ENCODE peak calls at places on chromosomes 1 and 21, in eight cellular contexts. H is kidney epithelial cell, C is astrocyte of the spinal cord, M is HCT116, N is AG10803, X is hepatocyte, S is stomach, B is tibial artery. U is an unnamed sample.

GRCh38 chr21:16770279-16770678 is 742.6 kb upstream of the CXADR start:
- DNase-seq in H (no peak), C (peak), M (no peak), N (peak), X (no peak), S (no peak), B (no peak), U (peak)

GRCh38 chr1:3249846-3250501 is 181.0 kb downstream of the PRDM16 start:
- DNase-seq in H (no peak), C (peak), M (no peak), N (no peak), X (peak), S (peak), B (no peak), U (no peak)

GRCh38 chr1:99170516-99170915 is 93.8 kb upstream of the PLPPR4 start:
- DNase-seq in H (peak), C (peak), M (no peak), N (no peak), X (no peak), S (no peak), B (no peak), U (peak)

GRCh38 chr1:58401991-58402390 is 144.5 kb downstream of the OMA1 start:
- DNase-seq in H (no peak), C (no peak), M (no peak), N (peak), X (no peak), S (no peak), B (no peak), U (peak)

GRCh38 chr1:23216771-23217420 is 406 bp downstream of the HTR1D start:
- DNase-seq in H (no peak), C (no peak), M (no peak), N (no peak), X (peak), S (peak), B (no peak), U (no peak)

GRCh38 chr1:74528123-74528522 is 15.7 kb upstream of the LRRC53 start:
- DNase-seq in H (no peak), C (no peak), M (no peak), N (no peak), X (no peak), S (no peak), B (no peak), U (no peak)

GRCh38 chr1:37509181-37509580 is 5.4 kb downstream of the MEAF6 start:
- DNase-seq in H (no peak), C (peak), M (no peak), N (peak), X (no peak), S (no peak), B (no peak), U (peak)

GRCh38 chr21:31986035-31986856 is 113.4 kb downstream of the HUNK start:
- DNase-seq in H (no peak), C (no peak), M (no peak), N (no peak), X (no peak), S (no peak), B (no peak), U (no peak)

GRCh38 chr1:246210751-246211150 is 296.3 kb downstream of the SMYD3 start:
- DNase-seq in H (no peak), C (no peak), M (no peak), N (no peak), X (no peak), S (no peak), B (no peak), U (no peak)

GRCh38 chr1:6180578-6181311 is 624 bp upstream of the CHD5 start:
- DNase-seq in H (no peak), C (no peak), M (no peak), N (no peak), X (peak), S (no peak), B (no peak), U (no peak)

GRCh38 chr1:107534632-107535031 is 393.8 kb downstream of the NTNG1 start:
- DNase-seq in H (no peak), C (no peak), M (no peak), N (no peak), X (no peak), S (no peak), B (no peak), U (no peak)

GRCh38 chr1:84968101-84968500 is 28.8 kb downstream of the MCOLN2 start:
- DNase-seq in H (no peak), C (no peak), M (no peak), N (no peak), X (no peak), S (no peak), B (no peak), U (no peak)

GRCh38 chr21:21373969-21374368 is 375.8 kb downstream of the NCAM2 start:
- DNase-seq in H (no peak), C (peak), M (no peak), N (peak), X (no peak), S (no peak), B (no peak), U (peak)

GRCh38 chr1:43842099-43842498 is 91.5 kb upstream of the ARTN start:
- DNase-seq in H (no peak), C (no peak), M (no peak), N (no peak), X (no peak), S (no peak), B (no peak), U (no peak)

GRCh38 chr1:79792212-79792575 is 785.7 kb upstream of the ADGRL4 start:
- DNase-seq in H (no peak), C (peak), M (no peak), N (peak), X (peak), S (no peak), B (no peak), U (peak)

GRCh38 chr1:186943891-186944686 is 115.3 kb downstream of the PLA2G4A start:
- DNase-seq in H (no peak), C (no peak), M (no peak), N (no peak), X (no peak), S (no peak), B (no peak), U (no peak)

GRCh38 chr21:46065993-46066842 is 31.7 kb upstream of the COL6A2 start:
- DNase-seq in H (no peak), C (no peak), M (no peak), N (no peak), X (no peak), S (no peak), B (peak), U (peak)

GRCh38 chr1:230632273-230632873 is 9.9 kb upstream of the COG2 start:
- DNase-seq in H (no peak), C (no peak), M (peak), N (peak), X (peak), S (peak), B (no peak), U (peak)

GRCh38 chr21:37357691-37358090 is 8.9 kb upstream of the DYRK1A start:
- DNase-seq in H (no peak), C (no peak), M (no peak), N (no peak), X (no peak), S (no peak), B (no peak), U (no peak)

GRCh38 chr1:230851291-230851691 is 17.0 kb downstream of the C1orf198 start:
- DNase-seq in H (no peak), C (peak), M (no peak), N (peak), X (peak), S (no peak), B (no peak), U (peak)

GRCh38 chr1:196059210-196059609 is 549.0 kb downstream of the KCNT2 start:
- DNase-seq in H (no peak), C (no peak), M (no peak), N (no peak), X (no peak), S (no peak), B (no peak), U (no peak)

GRCh38 chr1:183306317-183307042 is 111.7 kb downstream of the NMNAT2 start:
- DNase-seq in H (no peak), C (no peak), M (no peak), N (no peak), X (no peak), S (no peak), B (no peak), U (peak)

GRCh38 chr1:32798679-32799416 is 18.3 kb downstream of the YARS1 start:
- DNase-seq in H (no peak), C (no peak), M (no peak), N (no peak), X (no peak), S (no peak), B (no peak), U (peak)

GRCh38 chr1:151790940-151791651 is 796 bp upstream of the TDRKH start:
- DNase-seq in H (peak), C (no peak), M (no peak), N (no peak), X (peak), S (no peak), B (no peak), U (no peak)

GRCh38 chr1:27658951-27659496 is 13.0 kb downstream of the IFI6 start:
- DNase-seq in H (peak), C (peak), M (no peak), N (peak), X (peak), S (no peak), B (no peak), U (no peak)

GRCh38 chr1:201274616-201275265 is 8.6 kb upstream of the PKP1 start:
- DNase-seq in H (no peak), C (no peak), M (no peak), N (no peak), X (no peak), S (no peak), B (no peak), U (no peak)

GRCh38 chr1:98651116-98651625 is 10.3 kb upstream of the SNX7 start:
- DNase-seq in H (no peak), C (no peak), M (no peak), N (no peak), X (no peak), S (no peak), B (no peak), U (no peak)

GRCh38 chr21:14797543-14797942 is 251.4 kb upstream of the SAMSN1 start:
- DNase-seq in H (no peak), C (no peak), M (no peak), N (no peak), X (no peak), S (no peak), B (no peak), U (no peak)

GRCh38 chr1:225899044-225899925 is 10.3 kb upstream of the LEFTY1 start:
- DNase-seq in H (no peak), C (no peak), M (no peak), N (no peak), X (no peak), S (no peak), B (no peak), U (no peak)

GRCh38 chr1:40783001-40783905 is at the start of gene KCNQ4:
- DNase-seq in H (no peak), C (no peak), M (no peak), N (no peak), X (peak), S (peak), B (peak), U (no peak)

GRCh38 chr1:6857831-6858230 is 72.6 kb downstream of the CAMTA1 start:
- DNase-seq in H (no peak), C (no peak), M (no peak), N (no peak), X (no peak), S (no peak), B (no peak), U (no peak)

GRCh38 chr1:33365560-33365997 is 44.7 kb upstream of the A3GALT2 start:
- DNase-seq in H (peak), C (peak), M (no peak), N (peak), X (no peak), S (no peak), B (peak), U (peak)

GRCh38 chr1:14598498-14599172 is at the start of gene KAZN:
- DNase-seq in H (no peak), C (peak), M (no peak), N (no peak), X (peak), S (no peak), B (no peak), U (no peak)

GRCh38 chr1:87330201-87330953 is 1.7 kb downstream of the LMO4 start:
- DNase-seq in H (no peak), C (peak), M (no peak), N (peak), X (peak), S (peak), B (peak), U (peak)

GRCh38 chr21:23218667-23219066 is 2220.5 kb downstream of the NCAM2 start:
- DNase-seq in H (no peak), C (no peak), M (no peak), N (no peak), X (no peak), S (no peak), B (no peak), U (peak)

GRCh38 chr1:208204779-208205178 is 39.4 kb downstream of the PLXNA2 start:
- DNase-seq in H (no peak), C (no peak), M (no peak), N (peak), X (no peak), S (no peak), B (no peak), U (no peak)

GRCh38 chr1:103560427-103560826 is 11.0 kb upstream of the AMY2B start:
- DNase-seq in H (no peak), C (no peak), M (no peak), N (no peak), X (no peak), S (no peak), B (no peak), U (no peak)

GRCh38 chr1:87763498-87763897 is 434.8 kb downstream of the LMO4 start:
- DNase-seq in H (no peak), C (no peak), M (no peak), N (no peak), X (no peak), S (no peak), B (no peak), U (no peak)

GRCh38 chr1:162196387-162196786 is 126.9 kb downstream of the NOS1AP start:
- DNase-seq in H (no peak), C (no peak), M (no peak), N (no peak), X (peak), S (no peak), B (no peak), U (no peak)

GRCh38 chr1:32890516-32891240 is 4.4 kb downstream of the HPCA start:
- DNase-seq in H (no peak), C (no peak), M (no peak), N (no peak), X (no peak), S (no peak), B (no peak), U (no peak)

DNA sequence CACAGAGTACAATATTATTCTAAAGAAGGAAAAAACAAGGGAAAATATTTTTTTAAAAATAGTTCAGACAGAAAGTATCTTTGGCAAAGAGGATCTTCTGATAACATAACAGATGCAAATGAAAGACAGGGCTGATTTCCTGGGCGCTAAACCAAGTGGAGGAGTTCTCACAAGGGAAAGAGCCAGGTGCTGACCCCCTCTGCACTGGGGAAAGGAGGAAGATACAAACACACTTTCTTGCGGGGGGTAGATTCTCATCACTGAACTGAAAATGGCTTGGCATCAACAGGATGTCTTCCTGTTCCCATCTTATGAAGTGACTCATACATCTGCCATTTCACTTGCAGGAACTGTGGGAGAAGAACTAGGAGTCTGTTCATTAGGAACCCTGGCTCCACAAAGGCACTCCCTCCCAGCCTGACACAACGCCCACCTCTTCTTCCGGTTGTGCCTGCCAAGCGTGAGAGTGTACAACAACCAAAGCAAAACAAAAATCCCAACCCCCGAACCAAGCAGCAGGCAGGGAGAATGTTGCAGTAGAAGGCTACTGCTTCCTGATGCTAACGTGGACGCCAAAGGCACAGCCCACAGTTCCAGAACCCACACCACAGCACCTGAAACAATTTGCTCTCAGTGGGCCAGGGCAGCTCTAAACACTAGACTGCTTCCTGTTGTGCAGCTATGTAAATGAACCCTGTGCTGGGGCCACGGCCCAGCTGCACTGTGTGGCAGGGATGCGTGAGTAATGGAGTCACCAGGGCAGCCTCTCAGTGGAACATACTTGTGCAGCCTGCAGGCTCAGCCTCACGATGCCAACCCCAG is 51.0 kb downstream of the GADD45A start:
- DNase-seq in H (peak), C (peak), M (peak), N (peak), X (peak), S (peak), B (peak), U (peak)
- H3K4me3 ChIP-seq in H (peak), C (no peak), M (peak), N (peak), X (no peak), S (no peak), B (no peak), U (no peak)

DNA sequence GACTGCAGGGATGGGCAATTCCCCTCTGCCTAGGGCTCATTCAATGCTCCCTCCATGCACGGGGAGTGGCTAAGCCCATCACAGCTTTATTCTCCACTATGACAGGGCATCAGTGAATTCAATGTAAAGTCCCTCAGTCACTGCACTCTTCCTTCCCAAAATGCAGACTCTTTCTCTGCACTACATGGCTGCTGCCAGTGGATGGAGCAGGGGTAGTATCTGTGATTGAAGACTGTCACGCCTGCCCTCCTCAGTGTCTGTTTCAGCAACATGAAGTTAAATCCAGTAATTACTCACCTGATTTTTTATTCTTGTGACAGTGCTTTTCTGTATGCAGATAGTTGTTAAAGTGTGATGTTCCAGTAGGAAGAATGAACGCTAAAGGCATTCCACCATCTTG is 1323.2 kb downstream of the AMY1C start:
- DNase-seq in H (no peak), C (no peak), M (no peak), N (no peak), X (no peak), S (no peak), B (no peak), U (no peak)
- TF ChIP-seq CTCF in H (no peak), C (no peak), M (no peak), N (no peak), X (no peak), S (no peak), B (no peak), U (no peak)

DNA sequence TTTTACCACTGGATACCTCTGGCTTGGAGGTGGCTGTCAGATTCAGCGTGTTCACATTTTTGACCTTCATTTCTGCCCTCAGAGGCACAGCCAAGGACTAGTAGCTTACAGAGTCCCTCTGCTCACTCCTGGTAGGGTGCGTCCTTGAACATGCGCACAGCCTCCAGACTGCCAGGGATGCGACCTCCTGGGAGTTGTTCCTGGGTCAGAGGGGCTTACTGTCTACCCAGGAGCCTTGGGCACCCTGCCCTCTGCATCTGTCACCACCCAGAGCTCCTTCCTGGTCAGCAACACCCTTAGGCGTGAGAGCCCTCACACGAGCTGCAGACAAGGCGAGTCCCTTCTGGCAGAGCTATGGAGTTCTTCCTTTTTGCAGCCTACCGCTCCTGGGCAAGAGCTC is 1.7 kb downstream of the SLX9 start:
- DNase-seq in H (no peak), C (no peak), M (no peak), N (no peak), X (no peak), S (no peak), B (no peak), U (no peak)
- H3K4me3 ChIP-seq in H (no peak), C (no peak), M (peak), N (no peak), X (no peak), S (no peak), B (no peak), U (no peak)

GRCh38 chr1:109630081-109630880 is 10.6 kb downstream of the AMPD2 start:
- DNase-seq in H (no peak), C (no peak), M (no peak), N (no peak), X (no peak), S (no peak), B (no peak), U (no peak)
- TF ChIP-seq CTCF in H (peak), C (peak), M (no peak), N (peak), X (peak), S (no peak), B (no peak), U (peak)

GRCh38 chr1:227748496-227749182 is 13.4 kb downstream of the SNAP47 start:
- DNase-seq in H (no peak), C (no peak), M (no peak), N (no peak), X (no peak), S (no peak), B (no peak), U (no peak)
- H3K4me3 ChIP-seq in H (no peak), C (no peak), M (no peak), N (no peak), X (no peak), S (no peak), B (no peak), U (no peak)

DNA sequence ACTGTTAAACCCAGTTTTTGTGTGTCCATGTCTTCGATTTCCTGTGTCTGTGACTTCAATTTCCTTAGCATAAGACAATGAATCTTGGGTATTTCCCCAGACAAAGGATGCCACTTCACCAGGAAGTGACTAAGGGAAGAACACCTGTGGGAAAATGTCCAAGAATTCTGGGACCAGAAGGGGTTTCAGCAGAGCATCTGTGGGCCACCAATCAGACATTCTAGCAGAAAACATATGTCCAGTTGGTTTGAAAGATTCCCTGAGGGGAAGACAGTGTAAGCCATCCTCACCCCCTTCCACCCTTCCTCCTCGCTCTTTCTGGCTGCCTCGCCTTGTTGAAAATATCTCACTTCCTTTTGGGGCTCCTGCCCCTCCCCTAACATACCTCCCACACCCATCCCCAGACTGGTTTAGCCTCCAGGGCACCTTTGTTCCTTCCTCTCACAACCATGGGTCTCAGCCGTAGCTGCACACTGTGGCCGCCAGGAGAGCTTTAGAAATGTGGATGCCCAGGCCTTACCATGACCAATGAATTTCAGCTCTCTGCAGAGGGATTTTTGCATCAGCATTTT is 25.5 kb upstream of the IFNAR1 start:
- DNase-seq in H (no peak), C (no peak), M (no peak), N (no peak), X (no peak), S (no peak), B (no peak), U (no peak)
- TF ChIP-seq CTCF in H (no peak), C (no peak), M (no peak), N (no peak), X (no peak), S (no peak), B (no peak), U (no peak)